ENCODE peak calls at places on chromosome 6, in six cellular contexts. One of them, this sample, is unnamed.

GRCh38 chr6:109483744-109484075 is 691 bp upstream of the ZBTB24 start:
- DNase-seq in T-cell: no peak
- DNase-seq in activated B cell treated with CpG ODN at 0.5 μM for 24 hours: no peak
- DNase-seq in Right ventricle myocardium superior: no peak
- DNase-seq in HEK293T: no peak
- DNase-seq in posterior cingulate gyrus: no peak
- DNase-seq in this sample: no peak

GRCh38 chr6:167208819-167209576 is 51.2 kb upstream of the GPR31 start:
- DNase-seq in T-cell: no peak
- DNase-seq in activated B cell treated with CpG ODN at 0.5 μM for 24 hours: no peak
- DNase-seq in Right ventricle myocardium superior: no peak
- DNase-seq in HEK293T: no peak
- DNase-seq in posterior cingulate gyrus: no peak
- DNase-seq in this sample: no peak

GRCh38 chr6:106974337-106974998 is at the start of gene CD24:
- DNase-seq in T-cell: no peak
- DNase-seq in activated B cell treated with CpG ODN at 0.5 μM for 24 hours: no peak
- DNase-seq in Right ventricle myocardium superior: peak
- DNase-seq in HEK293T: peak
- DNase-seq in posterior cingulate gyrus: no peak
- DNase-seq in this sample: peak

GRCh38 chr6:7431241-7431593 is 41.6 kb downstream of the RIOK1 start:
- DNase-seq in T-cell: no peak
- DNase-seq in activated B cell treated with CpG ODN at 0.5 μM for 24 hours: no peak
- DNase-seq in Right ventricle myocardium superior: no peak
- DNase-seq in HEK293T: no peak
- DNase-seq in posterior cingulate gyrus: no peak
- DNase-seq in this sample: no peak

GRCh38 chr6:52675372-52675771 is 4.5 kb downstream of the TMEM14A start:
- DNase-seq in T-cell: no peak
- DNase-seq in activated B cell treated with CpG ODN at 0.5 μM for 24 hours: no peak
- DNase-seq in Right ventricle myocardium superior: no peak
- DNase-seq in HEK293T: no peak
- DNase-seq in posterior cingulate gyrus: no peak
- DNase-seq in this sample: no peak

GRCh38 chr6:53306819-53307347 is 41.9 kb downstream of the ELOVL5 start:
- DNase-seq in T-cell: no peak
- DNase-seq in activated B cell treated with CpG ODN at 0.5 μM for 24 hours: no peak
- DNase-seq in Right ventricle myocardium superior: no peak
- DNase-seq in HEK293T: no peak
- DNase-seq in posterior cingulate gyrus: no peak
- DNase-seq in this sample: no peak

GRCh38 chr6:26273673-26274595 is 91.1 kb upstream of the BTN3A2 start:
- DNase-seq in T-cell: peak
- DNase-seq in activated B cell treated with CpG ODN at 0.5 μM for 24 hours: no peak
- DNase-seq in Right ventricle myocardium superior: no peak
- DNase-seq in HEK293T: no peak
- DNase-seq in posterior cingulate gyrus: no peak
- DNase-seq in this sample: no peak

GRCh38 chr6:68343901-68344300 is 291.2 kb upstream of the ADGRB3 start:
- DNase-seq in T-cell: no peak
- DNase-seq in activated B cell treated with CpG ODN at 0.5 μM for 24 hours: no peak
- DNase-seq in Right ventricle myocardium superior: no peak
- DNase-seq in HEK293T: peak
- DNase-seq in posterior cingulate gyrus: no peak
- DNase-seq in this sample: peak

GRCh38 chr6:10030942-10031537 is 383.8 kb downstream of the TFAP2A start:
- DNase-seq in T-cell: no peak
- DNase-seq in activated B cell treated with CpG ODN at 0.5 μM for 24 hours: no peak
- DNase-seq in Right ventricle myocardium superior: no peak
- DNase-seq in HEK293T: no peak
- DNase-seq in posterior cingulate gyrus: no peak
- DNase-seq in this sample: no peak

GRCh38 chr6:11236351-11236750 is 3.9 kb upstream of the NEDD9 start:
- DNase-seq in T-cell: no peak
- DNase-seq in activated B cell treated with CpG ODN at 0.5 μM for 24 hours: no peak
- DNase-seq in Right ventricle myocardium superior: no peak
- DNase-seq in HEK293T: no peak
- DNase-seq in posterior cingulate gyrus: no peak
- DNase-seq in this sample: no peak

GRCh38 chr6:163459536-163459935 is 45.0 kb downstream of the QKI start:
- DNase-seq in T-cell: no peak
- DNase-seq in activated B cell treated with CpG ODN at 0.5 μM for 24 hours: no peak
- DNase-seq in Right ventricle myocardium superior: no peak
- DNase-seq in HEK293T: no peak
- DNase-seq in posterior cingulate gyrus: no peak
- DNase-seq in this sample: no peak

GRCh38 chr6:139550361-139550760 is 175.9 kb upstream of the CITED2 start:
- DNase-seq in T-cell: no peak
- DNase-seq in activated B cell treated with CpG ODN at 0.5 μM for 24 hours: no peak
- DNase-seq in Right ventricle myocardium superior: no peak
- DNase-seq in HEK293T: no peak
- DNase-seq in posterior cingulate gyrus: no peak
- DNase-seq in this sample: no peak

GRCh38 chr6:3268680-3269079 is 9.9 kb downstream of the PSMG4 start:
- DNase-seq in T-cell: no peak
- DNase-seq in activated B cell treated with CpG ODN at 0.5 μM for 24 hours: no peak
- DNase-seq in Right ventricle myocardium superior: no peak
- DNase-seq in HEK293T: no peak
- DNase-seq in posterior cingulate gyrus: no peak
- DNase-seq in this sample: no peak

GRCh38 chr6:36615018-36615761 is 21.0 kb downstream of the SRSF3 start:
- DNase-seq in T-cell: no peak
- DNase-seq in activated B cell treated with CpG ODN at 0.5 μM for 24 hours: no peak
- DNase-seq in Right ventricle myocardium superior: no peak
- DNase-seq in HEK293T: peak
- DNase-seq in posterior cingulate gyrus: no peak
- DNase-seq in this sample: peak

GRCh38 chr6:155259897-155260296 is 3.9 kb upstream of the CLDN20 start:
- DNase-seq in T-cell: no peak
- DNase-seq in activated B cell treated with CpG ODN at 0.5 μM for 24 hours: no peak
- DNase-seq in Right ventricle myocardium superior: no peak
- DNase-seq in HEK293T: no peak
- DNase-seq in posterior cingulate gyrus: no peak
- DNase-seq in this sample: no peak

GRCh38 chr6:1575213-1576041 is 34.3 kb upstream of the FOXC1 start:
- DNase-seq in T-cell: no peak
- DNase-seq in activated B cell treated with CpG ODN at 0.5 μM for 24 hours: no peak
- DNase-seq in Right ventricle myocardium superior: no peak
- DNase-seq in HEK293T: no peak
- DNase-seq in posterior cingulate gyrus: no peak
- DNase-seq in this sample: peak

GRCh38 chr6:88952065-88952704 is 11.2 kb downstream of the RNGTT start:
- DNase-seq in T-cell: no peak
- DNase-seq in activated B cell treated with CpG ODN at 0.5 μM for 24 hours: no peak
- DNase-seq in Right ventricle myocardium superior: no peak
- DNase-seq in HEK293T: no peak
- DNase-seq in posterior cingulate gyrus: no peak
- DNase-seq in this sample: no peak

GRCh38 chr6:150813319-150813992 is 52.0 kb upstream of the MTHFD1L start:
- DNase-seq in T-cell: no peak
- DNase-seq in activated B cell treated with CpG ODN at 0.5 μM for 24 hours: peak
- DNase-seq in Right ventricle myocardium superior: no peak
- DNase-seq in HEK293T: no peak
- DNase-seq in posterior cingulate gyrus: no peak
- DNase-seq in this sample: peak

GRCh38 chr6:128723667-128724066 is 159.3 kb upstream of the LAMA2 start:
- DNase-seq in T-cell: no peak
- DNase-seq in activated B cell treated with CpG ODN at 0.5 μM for 24 hours: no peak
- DNase-seq in Right ventricle myocardium superior: no peak
- DNase-seq in HEK293T: no peak
- DNase-seq in posterior cingulate gyrus: no peak
- DNase-seq in this sample: no peak

GRCh38 chr6:154113392-154113791 is 74.4 kb downstream of the OPRM1 start:
- DNase-seq in T-cell: no peak
- DNase-seq in activated B cell treated with CpG ODN at 0.5 μM for 24 hours: no peak
- DNase-seq in Right ventricle myocardium superior: no peak
- DNase-seq in HEK293T: no peak
- DNase-seq in posterior cingulate gyrus: no peak
- DNase-seq in this sample: no peak

GRCh38 chr6:130968486-130968885 is 94.6 kb downstream of the EPB41L2 start:
- DNase-seq in T-cell: no peak
- DNase-seq in activated B cell treated with CpG ODN at 0.5 μM for 24 hours: no peak
- DNase-seq in Right ventricle myocardium superior: no peak
- DNase-seq in HEK293T: no peak
- DNase-seq in posterior cingulate gyrus: no peak
- DNase-seq in this sample: no peak

GRCh38 chr6:106066984-106067383 is 19.2 kb upstream of the PRDM1 start:
- DNase-seq in T-cell: no peak
- DNase-seq in activated B cell treated with CpG ODN at 0.5 μM for 24 hours: no peak
- DNase-seq in Right ventricle myocardium superior: no peak
- DNase-seq in HEK293T: no peak
- DNase-seq in posterior cingulate gyrus: no peak
- DNase-seq in this sample: no peak

GRCh38 chr6:28269492-28269891 is 2.5 kb downstream of the ZSCAN26 start:
- DNase-seq in T-cell: no peak
- DNase-seq in activated B cell treated with CpG ODN at 0.5 μM for 24 hours: no peak
- DNase-seq in Right ventricle myocardium superior: no peak
- DNase-seq in HEK293T: no peak
- DNase-seq in posterior cingulate gyrus: no peak
- DNase-seq in this sample: no peak

GRCh38 chr6:41326092-41326491 is 9.3 kb upstream of the NCR2 start:
- DNase-seq in T-cell: no peak
- DNase-seq in activated B cell treated with CpG ODN at 0.5 μM for 24 hours: no peak
- DNase-seq in Right ventricle myocardium superior: no peak
- DNase-seq in HEK293T: no peak
- DNase-seq in posterior cingulate gyrus: no peak
- DNase-seq in this sample: no peak

GRCh38 chr6:54515013-54515412 is 206.8 kb downstream of the TINAG start:
- DNase-seq in T-cell: no peak
- DNase-seq in activated B cell treated with CpG ODN at 0.5 μM for 24 hours: no peak
- DNase-seq in Right ventricle myocardium superior: no peak
- DNase-seq in HEK293T: no peak
- DNase-seq in posterior cingulate gyrus: no peak
- DNase-seq in this sample: no peak

GRCh38 chr6:142946924-142947701 is 2.1 kb upstream of the HIVEP2 start:
- DNase-seq in T-cell: peak
- DNase-seq in activated B cell treated with CpG ODN at 0.5 μM for 24 hours: peak
- DNase-seq in Right ventricle myocardium superior: peak
- DNase-seq in HEK293T: peak
- DNase-seq in posterior cingulate gyrus: peak
- DNase-seq in this sample: peak

GRCh38 chr6:33993653-33994052 is 152.2 kb downstream of the GRM4 start:
- DNase-seq in T-cell: no peak
- DNase-seq in activated B cell treated with CpG ODN at 0.5 μM for 24 hours: no peak
- DNase-seq in Right ventricle myocardium superior: no peak
- DNase-seq in HEK293T: no peak
- DNase-seq in posterior cingulate gyrus: no peak
- DNase-seq in this sample: no peak

GRCh38 chr6:24581084-24581669 is 64.8 kb downstream of the KIAA0319 start:
- DNase-seq in T-cell: peak
- DNase-seq in activated B cell treated with CpG ODN at 0.5 μM for 24 hours: peak
- DNase-seq in Right ventricle myocardium superior: peak
- DNase-seq in HEK293T: peak
- DNase-seq in posterior cingulate gyrus: peak
- DNase-seq in this sample: peak

GRCh38 chr6:116883005-116883404 is 6.0 kb downstream of the RFX6 start:
- DNase-seq in T-cell: no peak
- DNase-seq in activated B cell treated with CpG ODN at 0.5 μM for 24 hours: no peak
- DNase-seq in Right ventricle myocardium superior: no peak
- DNase-seq in HEK293T: no peak
- DNase-seq in posterior cingulate gyrus: no peak
- DNase-seq in this sample: no peak

GRCh38 chr6:1321715-1322114 is 9.8 kb downstream of the FOXQ1 start:
- DNase-seq in T-cell: no peak
- DNase-seq in activated B cell treated with CpG ODN at 0.5 μM for 24 hours: no peak
- DNase-seq in Right ventricle myocardium superior: no peak
- DNase-seq in HEK293T: no peak
- DNase-seq in posterior cingulate gyrus: no peak
- DNase-seq in this sample: no peak

GRCh38 chr6:92121228-92121627 is 1298.1 kb downstream of the EPHA7 start:
- DNase-seq in T-cell: no peak
- DNase-seq in activated B cell treated with CpG ODN at 0.5 μM for 24 hours: no peak
- DNase-seq in Right ventricle myocardium superior: no peak
- DNase-seq in HEK293T: no peak
- DNase-seq in posterior cingulate gyrus: no peak
- DNase-seq in this sample: no peak

GRCh38 chr6:135498178-135498841 is 770 bp upstream of the AHI1 start:
- DNase-seq in T-cell: peak
- DNase-seq in activated B cell treated with CpG ODN at 0.5 μM for 24 hours: peak
- DNase-seq in Right ventricle myocardium superior: peak
- DNase-seq in HEK293T: peak
- DNase-seq in posterior cingulate gyrus: peak
- DNase-seq in this sample: peak

GRCh38 chr6:117677553-117678131 is 2.4 kb downstream of the NUS1 start:
- DNase-seq in T-cell: no peak
- DNase-seq in activated B cell treated with CpG ODN at 0.5 μM for 24 hours: no peak
- DNase-seq in Right ventricle myocardium superior: no peak
- DNase-seq in HEK293T: no peak
- DNase-seq in posterior cingulate gyrus: no peak
- DNase-seq in this sample: no peak

GRCh38 chr6:24321538-24322162 is 36.2 kb downstream of the DCDC2 start:
- DNase-seq in T-cell: no peak
- DNase-seq in activated B cell treated with CpG ODN at 0.5 μM for 24 hours: no peak
- DNase-seq in Right ventricle myocardium superior: no peak
- DNase-seq in HEK293T: no peak
- DNase-seq in posterior cingulate gyrus: no peak
- DNase-seq in this sample: peak

GRCh38 chr6:94645191-94645590 is 932.1 kb upstream of the MANEA start:
- DNase-seq in T-cell: no peak
- DNase-seq in activated B cell treated with CpG ODN at 0.5 μM for 24 hours: no peak
- DNase-seq in Right ventricle myocardium superior: no peak
- DNase-seq in HEK293T: no peak
- DNase-seq in posterior cingulate gyrus: no peak
- DNase-seq in this sample: no peak

GRCh38 chr6:40796280-40797223 is 209.4 kb upstream of the LRFN2 start:
- DNase-seq in T-cell: no peak
- DNase-seq in activated B cell treated with CpG ODN at 0.5 μM for 24 hours: no peak
- DNase-seq in Right ventricle myocardium superior: peak
- DNase-seq in HEK293T: no peak
- DNase-seq in posterior cingulate gyrus: no peak
- DNase-seq in this sample: no peak

GRCh38 chr6:28673800-28674671 is 148.4 kb downstream of the GPX5 start:
- DNase-seq in T-cell: no peak
- DNase-seq in activated B cell treated with CpG ODN at 0.5 μM for 24 hours: no peak
- DNase-seq in Right ventricle myocardium superior: no peak
- DNase-seq in HEK293T: peak
- DNase-seq in posterior cingulate gyrus: peak
- DNase-seq in this sample: peak